ENCODE peak calls at places on chromosomes 6 and 20, in five cellular contexts. S is CD8-positive, alpha-beta T cell; E is fibroblast of lung; W is endothelial cell of umbilical vein; G is GM23338. Z is an unnamed sample.
A peak's percentile ranks its signal among the peaks of the same experiment; 100 is the strongest.

GRCh38 chr6:3209114-3210023 is 18.1 kb downstream of the TUBB2B start:
- DNase-seq in G (peak; percentile 94), W (no peak), E (peak; percentile 99), S (no peak), Z (no peak)

GRCh38 chr6:158514176-158514575 is 45.7 kb upstream of the TMEM181 start:
- DNase-seq in E (no peak), W (no peak), G (no peak), S (no peak), Z (no peak)

GRCh38 chr6:132060591-132060990 is 109.4 kb upstream of the CCN2 start:
- DNase-seq in S (no peak), E (peak; percentile 91), W (peak; percentile 95), G (no peak), Z (no peak)

GRCh38 chr6:54093306-54093705 is 17.9 kb upstream of the MLIP start:
- DNase-seq in G (no peak), E (no peak), W (no peak), S (no peak), Z (no peak)

GRCh38 chr6:117512056-117512828 is 29.8 kb downstream of the DCBLD1 start:
- DNase-seq in E (peak; percentile 69), W (no peak), G (no peak), S (no peak), Z (no peak)

GRCh38 chr20:36644032-36644712 is 1.8 kb downstream of the SLA2 start:
- DNase-seq in S (peak; percentile 20), W (no peak), E (no peak), G (no peak), Z (no peak)

GRCh38 chr20:25273541-25274358 is 25.9 kb downstream of the PYGB start:
- DNase-seq in G (no peak), W (no peak), S (no peak), E (no peak), Z (peak; percentile 77)

GRCh38 chr6:158207452-158207788 is 39.3 kb downstream of the GTF2H5 start:
- DNase-seq in G (no peak), E (peak; percentile 75), S (no peak), W (peak; percentile 87), Z (no peak)

GRCh38 chr20:7275628-7276237 is 508.2 kb downstream of the BMP2 start:
- DNase-seq in W (no peak), S (no peak), G (no peak), E (no peak), Z (no peak)

GRCh38 chr20:43720007-43720406 is 6.8 kb downstream of the GTSF1L start:
- DNase-seq in E (no peak), S (no peak), G (no peak), W (no peak), Z (no peak)

GRCh38 chr20:43821795-43822194 is 92.9 kb upstream of the TOX2 start:
- DNase-seq in G (no peak), S (no peak), W (no peak), E (no peak), Z (no peak)

GRCh38 chr20:37413023-37413334 is 67.0 kb downstream of the SRC start:
- DNase-seq in S (no peak), E (no peak), W (peak; percentile 13), G (no peak), Z (no peak)

GRCh38 chr6:137531376-137532092 is 37.3 kb upstream of the OLIG3 start:
- DNase-seq in G (no peak), W (no peak), S (no peak), E (no peak), Z (no peak)

GRCh38 chr6:31620586-31621319 is at the start of gene PRRC2A:
- DNase-seq in S (no peak), E (no peak), W (no peak), G (peak; percentile 91), Z (peak; percentile 81)

GRCh38 chr6:30645989-30646388 is 944 bp upstream of the C6orf136 start:
- DNase-seq in W (no peak), S (no peak), E (no peak), G (no peak), Z (no peak)

GRCh38 chr6:100246206-100246605 is 218.5 kb downstream of the SIM1 start:
- DNase-seq in E (peak; percentile 64), S (no peak), G (no peak), W (no peak), Z (no peak)

GRCh38 chr6:35786272-35786671 is 5.5 kb downstream of the CLPSL1 start:
- DNase-seq in G (no peak), E (no peak), S (no peak), W (no peak), Z (no peak)

GRCh38 chr6:13302291-13302690 is 26.0 kb downstream of the TBC1D7 start:
- DNase-seq in G (no peak), S (no peak), E (no peak), W (no peak), Z (no peak)

GRCh38 chr20:32077192-32077591 is 25.1 kb downstream of the HCK start:
- DNase-seq in S (no peak), G (no peak), W (no peak), E (no peak), Z (no peak)
- H3K27me3 ChIP-seq in S (no peaks in the 10 kb centered on the region), G (no peaks in the 10 kb centered on the region), W (peaks cover 3% of the 10 kb centered on the region), E (peaks cover 9% of the 10 kb centered on the region), Z (no peaks in the 10 kb centered on the region)

DNA sequence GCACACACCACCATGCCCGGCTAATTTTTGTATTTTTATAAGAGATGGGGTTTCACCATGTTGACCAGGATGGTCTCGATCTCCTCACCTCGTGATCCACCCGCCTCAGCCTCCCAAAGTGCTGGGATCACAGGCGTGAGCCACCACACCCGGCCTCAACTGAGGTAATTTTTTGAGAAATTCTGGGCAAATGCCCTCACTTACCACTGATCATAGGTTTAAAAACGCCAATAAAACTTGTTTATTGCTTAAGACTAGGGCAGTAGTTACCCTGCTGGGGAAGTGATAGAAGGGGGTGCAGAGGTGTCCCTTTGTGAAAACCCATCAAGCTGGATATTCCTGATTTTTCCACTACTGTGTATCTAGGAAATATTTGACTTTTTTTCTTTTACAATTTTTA is 196.3 kb downstream of the BCAS1 start:
- DNase-seq in E (no peak), W (no peak), S (no peak), G (no peak), Z (no peak)
- H3K27ac ChIP-seq in E (no peak overlapping the region), W (no peak overlapping the region), S (no peak overlapping the region), G (no peak overlapping the region), Z (no peak overlapping the region)

GRCh38 chr6:167093406-167093921 is 29.4 kb upstream of the CCR6 start:
- DNase-seq in E (no peak), S (no peak), W (no peak), G (no peak), Z (no peak)
- H3K4me3 ChIP-seq in E (no peak overlapping the region), S (peak overlapping the region; percentile 56), W (no peak overlapping the region), G (no peak overlapping the region), Z (no peak overlapping the region)

DNA sequence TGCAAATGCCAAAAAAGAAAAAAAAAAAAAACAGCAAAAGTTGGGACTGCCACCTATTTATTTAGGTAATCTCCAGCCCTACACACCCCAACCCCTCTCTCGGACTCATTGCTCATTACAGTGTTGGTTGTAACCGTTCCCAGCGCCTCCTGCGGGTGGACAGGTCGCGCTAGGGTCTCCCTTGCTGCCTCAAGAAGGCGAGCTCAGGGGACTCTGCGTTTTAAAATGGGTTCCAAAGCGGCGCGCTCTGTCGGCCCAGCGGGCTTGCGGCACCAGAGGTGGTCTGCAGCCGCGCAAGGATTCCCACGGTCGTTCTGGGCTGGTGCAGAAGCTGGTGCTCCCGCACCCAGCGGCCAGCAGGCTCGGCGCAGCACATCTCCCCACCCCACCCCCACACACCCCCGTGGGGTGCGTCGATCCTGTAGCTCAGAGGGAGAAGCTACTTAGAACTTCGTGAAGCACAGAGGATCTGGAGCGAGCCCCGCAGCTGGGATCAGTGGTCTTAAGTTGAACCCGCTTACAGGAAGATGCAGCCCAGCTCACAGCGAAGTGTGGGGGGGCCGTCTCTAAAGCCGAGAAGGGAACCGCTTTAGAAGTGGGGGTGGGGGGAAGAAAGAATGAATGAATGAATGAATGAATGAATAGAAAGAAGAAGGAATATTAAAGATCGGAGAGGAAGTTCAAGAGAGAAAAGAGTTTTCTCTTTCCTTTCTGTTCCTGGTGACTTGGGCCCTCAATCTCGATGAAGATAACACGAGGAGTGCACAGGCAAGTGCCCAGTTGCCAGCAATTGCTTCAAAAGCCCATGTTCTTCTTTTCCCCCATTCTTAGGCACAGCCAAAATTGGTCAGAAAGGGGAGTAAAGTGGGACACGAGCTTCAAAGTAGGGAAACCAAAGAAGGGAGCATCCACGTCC is 766 bp downstream of the TFAP2A start:
- DNase-seq in S (no peak), E (no peak), W (no peak), G (peak; percentile 66), Z (no peak)
- H3K27me3 ChIP-seq in S (peaks cover 81% of the 10 kb centered on the region), E (peaks cover 84% of the 10 kb centered on the region), W (peaks cover 97% of the 10 kb centered on the region), G (peaks cover 98% of the 10 kb centered on the region), Z (peaks cover 41% of the 10 kb centered on the region)

GRCh38 chr20:57662313-57663240 is 42.4 kb upstream of the ZBP1 start:
- DNase-seq in S (no peak), W (no peak), G (no peak), E (no peak), Z (peak; percentile 17)

GRCh38 chr20:57661201-57662027 is 41.2 kb upstream of the ZBP1 start:
- DNase-seq in S (no peak), G (no peak), E (no peak), W (no peak), Z (peak; percentile 43)

GRCh38 chr20:57663241-57663640 is 43.0 kb upstream of the ZBP1 start:
- DNase-seq in S (no peak), G (no peak), E (no peak), W (no peak), Z (no peak)

GRCh38 chr20:57660510-57661199 is 40.4 kb upstream of the ZBP1 start:
- DNase-seq in G (no peak), S (no peak), W (no peak), E (no peak), Z (peak; percentile 2)

GRCh38 chr20:57662028-57662312 is 41.7 kb upstream of the ZBP1 start:
- DNase-seq in G (no peak), S (no peak), W (no peak), E (no peak), Z (no peak)
- H3K27ac ChIP-seq in G (no peak overlapping the region), S (no peak overlapping the region), W (no peak overlapping the region), E (no peak overlapping the region), Z (no peak overlapping the region)

Z was measured in dorsolateral prefrontal cortex.